ENCODE peak calls at places on chromosomes 12 and 14, in four cellular contexts. Y, T, M and O are unnamed samples.

GRCh38 chr14:51472881-51473280 is 178.8 kb upstream of the FRMD6 start:
- DNase-seq in M (no peak), Y (no peak), T (no peak), O (no peak)

GRCh38 chr12:66863276-66863675 is 184.4 kb upstream of the GRIP1 start:
- DNase-seq in M (no peak), T (no peak), Y (no peak), O (no peak)

GRCh38 chr12:111437816-111438454 is 32.2 kb downstream of the SH2B3 start:
- DNase-seq in Y (no peak), T (no peak), M (no peak), O (no peak)

GRCh38 chr12:105262461-105263184 is 26.6 kb upstream of the APPL2 start:
- DNase-seq in T (no peak), M (no peak), Y (no peak), O (no peak)

GRCh38 chr12:121711925-121712461 is 559 bp upstream of the TMEM120B start:
- DNase-seq in Y (no peak), T (peak), M (no peak), O (peak)

GRCh38 chr12:63150255-63151060 is 543 bp downstream of the AVPR1A start:
- DNase-seq in T (no peak), Y (no peak), M (peak), O (peak)

GRCh38 chr12:24479131-24479530 is 469.8 kb downstream of the BCAT1 start:
- DNase-seq in Y (no peak), T (no peak), M (no peak), O (no peak)

GRCh38 chr14:51157012-51157411 is 62.1 kb upstream of the TRIM9 start:
- DNase-seq in T (no peak), Y (no peak), M (no peak), O (peak)

GRCh38 chr14:28609228-28609828 is 157.3 kb upstream of the FOXG1 start:
- DNase-seq in Y (no peak), M (no peak), T (peak), O (peak)

GRCh38 chr12:121030576-121031212 is 8.4 kb downstream of the OASL start:
- DNase-seq in Y (no peak), M (no peak), T (no peak), O (no peak)

GRCh38 chr12:117370588-117370987 is 9.2 kb upstream of the NOS1 start:
- DNase-seq in M (no peak), T (no peak), Y (no peak), O (no peak)

GRCh38 chr12:43038991-43039390 is 449.4 kb upstream of the PRICKLE1 start:
- DNase-seq in T (no peak), Y (no peak), M (no peak), O (no peak)

GRCh38 chr14:78005325-78005724 is 164.8 kb upstream of the NRXN3 start:
- DNase-seq in Y (peak), M (no peak), T (no peak), O (peak)

GRCh38 chr12:11729439-11730150 is 80.1 kb downstream of the ETV6 start:
- DNase-seq in T (no peak), Y (no peak), M (no peak), O (no peak)

GRCh38 chr14:54447231-54447692 is 6.1 kb upstream of the CNIH1 start:
- DNase-seq in M (no peak), T (no peak), Y (no peak), O (no peak)

GRCh38 chr12:76556373-76556772 is 3.2 kb downstream of the OSBPL8 start:
- DNase-seq in T (no peak), Y (no peak), M (no peak), O (no peak)

GRCh38 chr12:52044284-52044983 is 6.8 kb upstream of the NR4A1 start:
- DNase-seq in T (no peak), Y (no peak), M (no peak), O (no peak)

GRCh38 chr12:120944645-120945217 is 33.6 kb upstream of the HNF1A start:
- DNase-seq in T (peak), M (peak), Y (peak), O (peak)

GRCh38 chr12:84601483-84601882 is 311.1 kb downstream of the SLC6A15 start:
- DNase-seq in T (no peak), M (no peak), Y (no peak), O (no peak)

GRCh38 chr12:33828326-33828725 is 194.0 kb upstream of the ALG10 start:
- DNase-seq in M (no peak), T (no peak), Y (no peak), O (peak)

GRCh38 chr14:74468513-74468912 is 24.6 kb downstream of the NPC2 start:
- DNase-seq in Y (no peak), M (no peak), T (no peak), O (no peak)

GRCh38 chr12:115132145-115132544 is 448.2 kb upstream of the TBX3 start:
- DNase-seq in M (no peak), Y (no peak), T (no peak), O (no peak)

GRCh38 chr12:54146506-54147145 is 42.2 kb downstream of the SMUG1 start:
- DNase-seq in T (no peak), Y (no peak), M (no peak), O (no peak)

GRCh38 chr14:61927521-61927920 is 165.3 kb downstream of the SNAPC1 start:
- DNase-seq in Y (no peak), T (no peak), M (no peak), O (peak)

GRCh38 chr14:78644824-78645559 is 474.8 kb downstream of the NRXN3 start:
- DNase-seq in Y (no peak), M (no peak), T (no peak), O (no peak)

GRCh38 chr12:121038861-121039654 is at the start of gene OASL:
- DNase-seq in Y (peak), M (peak), T (peak), O (no peak)

GRCh38 chr12:12999276-12999958 is 648 bp downstream of the HEBP1 start:
- DNase-seq in T (no peak), M (no peak), Y (no peak), O (no peak)

GRCh38 chr12:25962932-25963525 is 4.5 kb downstream of the RASSF8 start:
- DNase-seq in M (no peak), T (no peak), Y (no peak), O (no peak)

GRCh38 chr12:9625019-9625418 is 17.3 kb upstream of the KLRB1 start:
- DNase-seq in Y (no peak), M (no peak), T (no peak), O (no peak)

GRCh38 chr12:15644700-15645099 is 144.5 kb downstream of the EPS8 start:
- DNase-seq in M (no peak), Y (no peak), T (no peak), O (no peak)

GRCh38 chr12:114294303-114294685 is 111.7 kb downstream of the TBX5 start:
- DNase-seq in T (no peak), M (no peak), Y (no peak), O (no peak)

GRCh38 chr12:54936736-54937135 is 47.8 kb downstream of the TESPA1 start:
- DNase-seq in M (no peak), Y (no peak), T (no peak), O (no peak)

GRCh38 chr14:40855343-40855742 is 751.3 kb upstream of the LRFN5 start:
- DNase-seq in Y (no peak), T (no peak), M (no peak), O (no peak)

GRCh38 chr12:118346895-118347294 is 25.8 kb downstream of the TAOK3 start:
- DNase-seq in M (no peak), Y (no peak), T (no peak), O (no peak)

GRCh38 chr14:22418631-22419030 is 170.4 kb downstream of the DAD1 start:
- DNase-seq in M (no peak), Y (no peak), T (no peak), O (no peak)

GRCh38 chr12:74394647-74395046 is 143.0 kb upstream of the ATXN7L3B start:
- DNase-seq in Y (no peak), M (no peak), T (no peak), O (no peak)

GRCh38 chr12:127964717-127965116 is 302.3 kb upstream of the TMEM132C start:
- DNase-seq in T (no peak), Y (no peak), M (no peak), O (no peak)

GRCh38 chr12:5954661-5955060 is 9.6 kb upstream of the ANO2 start:
- DNase-seq in M (no peak), Y (no peak), T (no peak), O (no peak)